ENCODE peak calls at places on chromosome 6, in six cellular contexts. X is brain microvascular endothelial cell; Z is RWPE1; V is SJSA1; T is CD8-positive, alpha-beta memory T cell; U is Karpas-422. E is an unnamed sample.

GRCh38 chr6:22409487-22409886 is 112.7 kb upstream of the PRL start:
- DNase-seq in X (no peak), Z (no peak), V (no peak), T (no peak), U (no peak), E (no peak)

GRCh38 chr6:147507162-147508072 is 1.1 kb upstream of the SAMD5 start:
- DNase-seq in X (peak; percentile 16), Z (peak; percentile 22), V (peak; percentile 51), T (no peak), U (no peak), E (no peak)

GRCh38 chr6:68139130-68139529 is 496.0 kb upstream of the ADGRB3 start:
- DNase-seq in X (no peak), Z (no peak), V (no peak), T (no peak), U (no peak), E (no peak)

GRCh38 chr6:125794342-125795137 is 3.8 kb downstream of the NCOA7 start:
- DNase-seq in X (no peak), Z (peak; percentile 29), V (no peak), T (no peak), U (no peak), E (no peak)

GRCh38 chr6:137043710-137044365 is 927 bp downstream of the IL20RA start:
- DNase-seq in X (peak; percentile 12), Z (peak; percentile 38), V (no peak), T (no peak), U (no peak), E (peak; percentile 68)

GRCh38 chr6:38876470-38876869 is 161.4 kb downstream of the DNAH8 start:
- DNase-seq in X (no peak), Z (no peak), V (no peak), T (peak; percentile 13), U (no peak), E (no peak)

GRCh38 chr6:96898241-96898851 is 655 bp upstream of the NDUFAF4 start:
- DNase-seq in X (no peak), Z (peak; percentile 3), V (no peak), T (no peak), U (peak; percentile 57), E (no peak)

GRCh38 chr6:37988696-37989095 is 169.2 kb downstream of the ZFAND3 start:
- DNase-seq in X (no peak), Z (no peak), V (no peak), T (no peak), U (no peak), E (no peak)

GRCh38 chr6:48701572-48701971 is 590.6 kb upstream of the PTCHD4 start:
- DNase-seq in X (no peak), Z (no peak), V (no peak), T (no peak), U (no peak), E (peak; percentile 13)

GRCh38 chr6:73367761-73368355 is 1.8 kb downstream of the OOEP start:
- DNase-seq in X (no peak), Z (no peak), V (no peak), T (no peak), U (no peak), E (no peak)

GRCh38 chr6:21064716-21065340 is 528.7 kb upstream of the SOX4 start:
- DNase-seq in X (no peak), Z (no peak), V (no peak), T (no peak), U (no peak), E (no peak)

GRCh38 chr6:47262226-47262625 is 47.5 kb downstream of the TNFRSF21 start:
- DNase-seq in X (no peak), Z (no peak), V (no peak), T (no peak), U (no peak), E (no peak)

GRCh38 chr6:21199246-21199645 is 394.3 kb upstream of the SOX4 start:
- DNase-seq in X (no peak), Z (no peak), V (no peak), T (no peak), U (no peak), E (no peak)

GRCh38 chr6:12069891-12070529 is 57.9 kb downstream of the HIVEP1 start:
- DNase-seq in X (no peak), Z (no peak), V (no peak), T (no peak), U (no peak), E (peak; percentile 14)

GRCh38 chr6:35635601-35636597 is 52.8 kb downstream of the FKBP5 start:
- DNase-seq in X (no peak), Z (no peak), V (no peak), T (no peak), U (peak; percentile 7), E (no peak)

DNA sequence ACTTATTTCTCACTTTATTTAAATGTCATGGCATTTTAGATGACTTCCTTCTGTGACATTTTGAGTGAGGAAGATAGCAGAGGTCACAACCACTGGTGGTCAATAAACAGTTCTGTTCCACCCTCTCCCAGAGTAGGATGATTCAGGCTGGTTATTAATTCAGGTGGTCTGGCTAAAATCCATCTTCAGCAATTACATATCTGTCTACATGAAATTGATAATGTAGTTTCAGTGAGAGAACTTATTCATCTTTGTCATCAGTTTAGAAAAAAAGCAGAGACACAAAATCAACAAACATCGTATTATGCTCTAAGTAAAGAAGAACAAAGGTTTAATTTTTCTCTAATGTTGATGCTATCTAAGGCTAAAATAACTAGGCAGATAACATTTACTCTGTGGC is 525.5 kb downstream of the TENT5A start:
- DNase-seq in X (no peak), Z (no peak), V (no peak), T (no peak), U (no peak), E (no peak)
- H3K27ac ChIP-seq in X (no peak overlapping the region), Z (no peak overlapping the region), V (no peak overlapping the region), T (no peak overlapping the region), U (no peak overlapping the region), E (no peak overlapping the region)

GRCh38 chr6:44045672-44046015 is 81.6 kb downstream of the MRPL14 start:
- DNase-seq in X (no peak), Z (no peak), V (no peak), T (no peak), U (no peak), E (peak; percentile 34)
- H3K27ac ChIP-seq in X (no peak overlapping the region), Z (no peak overlapping the region), V (no peak overlapping the region), T (no peak overlapping the region), U (no peak overlapping the region), E (no peak overlapping the region)

DNA sequence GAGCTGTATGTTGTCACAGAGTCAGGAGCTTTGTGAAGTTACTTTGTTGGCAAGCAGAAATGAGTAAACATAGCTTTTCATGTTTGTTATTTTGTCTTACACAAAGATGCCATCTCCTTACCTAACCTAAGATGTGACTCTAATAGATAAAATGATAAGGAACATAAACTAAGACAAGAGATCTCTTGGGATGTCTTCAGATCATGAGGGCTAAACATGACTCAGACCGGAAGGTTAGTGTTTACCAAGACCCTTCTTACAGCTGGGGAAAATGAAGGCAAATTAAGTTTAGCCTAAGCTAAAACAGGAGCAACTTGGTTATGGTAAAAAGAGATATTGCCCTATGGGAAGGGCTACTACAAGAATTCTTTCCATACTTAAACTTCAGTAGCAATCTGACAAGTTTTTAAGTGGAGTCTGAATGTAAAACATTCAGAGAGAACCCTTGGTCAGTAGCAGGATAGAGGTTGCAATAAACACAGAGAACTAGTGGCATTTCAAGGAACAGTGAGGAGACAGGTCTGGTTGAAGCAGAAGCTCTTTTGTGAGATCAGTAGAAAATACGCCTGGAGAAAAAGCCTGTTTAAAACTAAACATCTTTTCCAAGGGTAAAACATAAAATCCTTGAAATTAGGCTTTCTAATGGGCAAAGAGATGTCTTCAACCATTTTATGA is 29.9 kb downstream of the SGK1 start:
- DNase-seq in X (peak; percentile 61), Z (no peak), V (no peak), T (no peak), U (no peak), E (no peak)
- H3K27ac ChIP-seq in X (peak overlapping the region; percentile 100), Z (no peak overlapping the region), V (peak overlapping the region; percentile 72), T (no peak overlapping the region), U (no peak overlapping the region), E (no peak overlapping the region)

GRCh38 chr6:141326426-141326825 is 806.3 kb upstream of the GJE1 start:
- DNase-seq in X (peak; percentile 100), Z (peak; percentile 87), V (peak; percentile 87), T (no peak), U (no peak), E (peak; percentile 10)
- H3K27ac ChIP-seq in X (peak overlapping the region; percentile 79), Z (no peak overlapping the region), V (peak overlapping the region; percentile 98), T (no peak overlapping the region), U (no peak overlapping the region), E (no peak overlapping the region)

GRCh38 chr6:142566628-142567396 is 265.0 kb downstream of the ADGRG6 start:
- DNase-seq in X (peak; percentile 64), Z (peak; percentile 52), V (no peak), T (peak; percentile 7), U (peak; percentile 76), E (peak; percentile 15)
- H3K27ac ChIP-seq in X (no peak overlapping the region), Z (no peak overlapping the region), V (no peak overlapping the region), T (no peak overlapping the region), U (no peak overlapping the region), E (no peak overlapping the region)

GRCh38 chr6:110542311-110543024 is 66.1 kb upstream of the SLC22A16 start:
- DNase-seq in X (no peak), Z (no peak), V (no peak), T (no peak), U (no peak), E (peak; percentile 74)

GRCh38 chr6:110544472-110544871 is 68.1 kb upstream of the SLC22A16 start:
- DNase-seq in X (no peak), Z (no peak), V (no peak), T (no peak), U (no peak), E (peak; percentile 62)

GRCh38 chr6:110545081-110545872 is 68.9 kb upstream of the SLC22A16 start:
- DNase-seq in X (no peak), Z (no peak), V (no peak), T (no peak), U (no peak), E (no peak)

GRCh38 chr6:110541701-110542309 is 65.4 kb upstream of the SLC22A16 start:
- DNase-seq in X (no peak), Z (no peak), V (no peak), T (no peak), U (no peak), E (no peak)

DNA sequence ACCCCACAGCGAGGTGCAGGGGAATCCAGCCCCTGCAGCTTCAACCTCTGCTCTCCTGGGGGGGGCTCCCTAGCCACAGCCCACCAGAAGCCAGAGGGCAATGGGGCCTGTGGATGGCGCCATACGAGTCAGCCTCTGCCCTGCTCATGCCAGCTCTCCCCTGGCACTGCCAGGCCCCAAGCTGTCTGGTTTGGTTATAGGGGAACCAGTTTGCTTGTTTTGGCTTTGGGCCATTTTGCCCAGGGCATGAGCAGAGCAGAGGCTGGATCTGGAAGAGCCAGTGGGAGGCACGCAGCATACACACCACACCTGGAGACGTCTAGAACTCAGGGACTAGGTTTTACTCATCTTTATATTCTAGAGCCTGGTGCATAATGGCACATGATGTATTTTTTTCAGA is 66.7 kb upstream of the SLC22A16 start:
- DNase-seq in X (no peak), Z (peak; percentile 64), V (no peak), T (no peak), U (no peak), E (no peak)
- H3K27ac ChIP-seq in X (no peak overlapping the region), Z (peak overlapping the region; percentile 46), V (no peak overlapping the region), T (no peak overlapping the region), U (no peak overlapping the region), E (peak overlapping the region; percentile 94)

DNA sequence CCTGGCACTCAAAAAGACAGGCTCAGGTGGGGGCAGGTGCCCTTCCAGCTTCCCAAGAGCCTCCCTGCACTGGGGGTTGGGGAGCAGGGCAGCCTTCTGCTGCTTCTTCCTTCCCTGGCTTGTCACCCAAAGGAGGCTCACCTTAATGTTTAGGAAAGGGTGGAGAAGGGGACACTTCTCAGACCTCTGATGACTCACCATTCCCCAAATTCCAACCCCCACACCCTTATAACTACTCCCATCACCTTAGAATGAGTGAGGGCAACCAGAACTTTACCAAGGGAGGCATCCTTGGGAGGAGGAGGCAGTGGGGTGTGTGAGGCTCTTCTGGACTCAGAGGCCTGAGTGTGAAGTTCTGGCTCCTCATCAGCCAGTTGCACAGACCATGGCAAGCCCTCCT is 15.2 kb upstream of the FOXP4 start:
- DNase-seq in X (no peak), Z (no peak), V (no peak), T (no peak), U (no peak), E (no peak)
- H3K27ac ChIP-seq in X (no peak overlapping the region), Z (no peak overlapping the region), V (no peak overlapping the region), T (no peak overlapping the region), U (no peak overlapping the region), E (no peak overlapping the region)

E was measured in right cardiac atrium.